ENCODE peak calls at places on chromosomes 6 and 20, in nine cellular contexts. E is pancreas; B is esophagus squamous epithelium; U is fibroblast of lung; D is fibroblast of pulmonary artery; Z is CD4-positive, CD25-positive, alpha-beta regulatory T cell; Y is effector memory CD4-positive, alpha-beta T cell; I is adrenal gland; G is Caco-2. K is an unnamed sample.

GRCh38 chr6:33082702-33083101 is 6.9 kb downstream of the HLA-DPB1 start:
- DNase-seq in E (no peak), B (no peak), U (peak; percentile 49), D (no peak), Z (no peak), Y (no peak), I (peak; percentile 80), G (peak; percentile 34), K (no peak)

GRCh38 chr20:47854687-47855212 is 69.5 kb upstream of the SULF2 start:
- DNase-seq in E (no peak), B (no peak), U (peak; percentile 43), D (peak; percentile 79), Z (no peak), Y (no peak), I (peak; percentile 42), G (peak; percentile 74), K (peak; percentile 39)

GRCh38 chr6:67792996-67793395 is 842.1 kb upstream of the ADGRB3 start:
- DNase-seq in E (no peak), B (no peak), U (no peak), D (no peak), Z (no peak), Y (no peak), I (no peak), G (no peak), K (no peak)

GRCh38 chr6:17741507-17741906 is 34.8 kb upstream of the NUP153 start:
- DNase-seq in E (no peak), B (no peak), U (no peak), D (no peak), Z (no peak), Y (no peak), I (no peak), G (no peak), K (no peak)

GRCh38 chr6:113433506-113433991 is 423.6 kb upstream of the MARCKS start:
- DNase-seq in E (peak; percentile 32), B (no peak), U (peak; percentile 92), D (peak; percentile 95), Z (no peak), Y (no peak), I (peak; percentile 79), G (peak; percentile 78), K (no peak)

GRCh38 chr20:58651823-58652605 is 931 bp downstream of the STX16 start:
- DNase-seq in E (peak; percentile 44), B (peak; percentile 37), U (peak; percentile 80), D (peak; percentile 78), Z (peak; percentile 82), Y (peak; percentile 51), I (peak; percentile 69), G (peak; percentile 55), K (peak; percentile 84)

GRCh38 chr6:14454467-14454763 is 336.8 kb downstream of the CD83 start:
- DNase-seq in E (no peak), B (no peak), U (no peak), D (no peak), Z (peak; percentile 7), Y (no peak), I (no peak), G (no peak), K (peak; percentile 71)

GRCh38 chr6:99589290-99589672 is 17.4 kb upstream of the PRDM13 start:
- DNase-seq in E (no peak), B (no peak), U (no peak), D (no peak), Z (no peak), Y (no peak), I (no peak), G (peak; percentile 18), K (no peak)

GRCh38 chr6:129490551-129491245 is 219.3 kb downstream of the ARHGAP18 start:
- DNase-seq in E (no peak), B (no peak), U (peak; percentile 96), D (peak; percentile 97), Z (peak; percentile 74), Y (peak; percentile 46), I (peak; percentile 58), G (no peak), K (peak; percentile 74)

GRCh38 chr6:145531032-145531431 is 204.3 kb downstream of the EPM2A start:
- DNase-seq in E (no peak), B (no peak), U (no peak), D (no peak), Z (no peak), Y (no peak), I (no peak), G (no peak), K (no peak)

GRCh38 chr6:133428299-133428698 is 187.1 kb downstream of the EYA4 start:
- DNase-seq in E (no peak), B (no peak), U (no peak), D (peak; percentile 56), Z (no peak), Y (no peak), I (no peak), G (no peak), K (no peak)

GRCh38 chr6:84766118-84766683 is 1.8 kb upstream of the TBX18 start:
- DNase-seq in E (no peak), B (no peak), U (no peak), D (peak; percentile 88), Z (no peak), Y (no peak), I (no peak), G (no peak), K (no peak)

GRCh38 chr20:50013976-50014375 is 31.2 kb downstream of the SNAI1 start:
- DNase-seq in E (no peak), B (no peak), U (no peak), D (no peak), Z (no peak), Y (no peak), I (no peak), G (no peak), K (no peak)

GRCh38 chr6:152050451-152051195 is 243.1 kb downstream of the ESR1 start:
- DNase-seq in E (no peak), B (no peak), U (no peak), D (no peak), Z (no peak), Y (no peak), I (no peak), G (no peak), K (no peak)

GRCh38 chr6:3957321-3957720 is 108.1 kb downstream of the FAM50B start:
- DNase-seq in E (no peak), B (no peak), U (no peak), D (no peak), Z (no peak), Y (no peak), I (no peak), G (no peak), K (no peak)

DNA sequence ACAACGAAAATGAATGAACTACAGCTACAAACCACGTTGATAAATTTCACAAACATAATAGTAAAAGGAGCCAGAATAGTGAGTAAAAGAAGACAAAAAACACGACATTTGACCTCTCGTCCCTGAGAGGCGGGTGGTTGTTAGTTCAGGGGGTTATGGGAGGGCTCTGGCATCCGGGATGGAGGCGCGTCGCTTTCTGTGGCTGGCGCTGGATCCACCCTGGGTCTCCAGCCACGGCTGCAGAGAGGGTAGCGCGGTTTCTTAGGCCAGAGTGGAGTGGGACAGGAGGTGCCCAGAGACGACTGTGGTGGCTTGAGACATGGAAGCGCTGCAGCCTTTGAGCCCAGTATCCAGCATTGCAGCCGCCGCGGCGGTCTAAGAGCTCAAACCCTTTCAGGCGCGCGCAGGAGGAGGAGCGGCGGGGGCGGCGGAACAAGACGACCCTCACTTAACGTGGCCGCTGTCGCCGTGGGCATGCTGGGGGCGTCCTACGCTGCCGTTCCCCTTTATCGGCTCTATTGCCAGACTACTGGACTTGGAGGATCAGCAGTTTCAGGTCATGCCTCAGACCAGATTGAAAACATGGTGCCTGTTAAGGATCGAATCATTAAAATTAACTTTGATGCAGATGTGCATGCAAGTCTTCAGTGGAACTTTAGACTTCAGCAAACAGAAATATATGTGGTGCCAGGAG is 3.7 kb upstream of the ZSCAN23 start:
- DNase-seq in E (no peak), B (no peak), U (peak; percentile 13), D (peak; percentile 3), Z (no peak), Y (no peak), I (no peak), G (no peak), K (no peak)
- H3K4me3 ChIP-seq in E (no peak overlapping the region), B (no peak overlapping the region), U (peak overlapping the region; percentile 67), D (peak overlapping the region; percentile 57), Z (peak overlapping the region; percentile 23), Y (no peak overlapping the region), I (peak overlapping the region; percentile 44), G (no peak overlapping the region), K (no peak overlapping the region)

DNA sequence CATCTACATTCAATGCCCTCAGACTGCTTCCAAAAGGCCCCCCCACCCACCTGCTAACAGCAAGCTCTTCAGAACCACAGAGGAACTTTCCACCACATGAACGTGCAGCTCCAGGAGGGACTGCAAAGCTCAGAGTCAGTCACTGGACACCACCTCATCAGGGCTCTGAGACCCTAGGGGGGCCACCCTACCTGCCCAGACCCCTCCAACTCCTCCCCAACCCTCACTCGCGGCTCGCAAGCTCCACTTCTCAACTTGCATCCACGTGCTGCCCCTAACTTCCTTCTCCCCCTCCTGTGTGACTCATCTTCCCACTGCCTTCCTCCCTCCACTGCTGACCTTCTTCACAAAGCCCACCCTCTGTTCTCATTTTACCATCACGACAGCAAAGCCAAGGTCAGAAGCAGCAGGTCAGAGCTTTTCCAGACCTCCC is 6.5 kb downstream of the MBOAT1 start:
- DNase-seq in E (no peak), B (no peak), U (no peak), D (no peak), Z (no peak), Y (no peak), I (peak; percentile 13), G (no peak), K (peak; percentile 55)
- H3K4me3 ChIP-seq in E (no peak overlapping the region), B (no peak overlapping the region), U (no peak overlapping the region), D (no peak overlapping the region), Z (peak overlapping the region; percentile 74), Y (peak overlapping the region; percentile 44), I (no peak overlapping the region), G (no peak overlapping the region), K (peak overlapping the region; percentile 50)

DNA sequence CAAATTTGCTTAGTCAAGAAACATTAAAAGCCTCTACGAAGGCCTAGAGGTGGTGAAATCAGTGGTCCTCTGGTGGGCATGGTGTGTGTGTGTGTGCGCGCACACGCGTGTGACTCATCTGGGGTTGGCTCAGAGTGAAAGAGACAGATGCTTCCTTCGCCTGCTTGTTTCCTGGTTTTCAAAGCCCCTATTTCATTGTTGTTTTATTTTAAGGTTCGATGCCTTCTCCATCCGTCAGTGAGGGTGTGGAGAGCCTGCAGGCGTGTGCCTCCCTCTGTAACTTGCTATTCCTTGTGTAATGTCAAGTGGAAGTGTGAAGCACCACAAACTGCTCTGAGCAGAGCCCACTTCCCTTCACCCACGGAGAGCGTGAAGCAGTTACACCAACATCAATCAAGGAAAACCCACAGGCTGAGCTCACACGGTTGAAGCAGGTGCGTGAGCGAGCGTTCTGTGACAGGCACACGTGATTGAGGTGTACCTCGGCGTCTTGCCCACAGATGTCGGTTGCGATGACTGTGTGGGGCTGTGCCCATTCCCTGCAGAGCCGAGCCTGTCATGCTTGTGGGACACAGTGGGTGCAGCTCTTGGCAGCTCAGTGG is 233.9 kb downstream of the PRL start:
- DNase-seq in E (no peak), B (no peak), U (no peak), D (no peak), Z (peak; percentile 14), Y (no peak), I (no peak), G (no peak), K (peak; percentile 97)
- H3K4me3 ChIP-seq in E (no peak overlapping the region), B (no peak overlapping the region), U (no peak overlapping the region), D (no peak overlapping the region), Z (peak overlapping the region; percentile 15), Y (no peak overlapping the region), I (no peak overlapping the region), G (no peak overlapping the region), K (no peak overlapping the region)

DNA sequence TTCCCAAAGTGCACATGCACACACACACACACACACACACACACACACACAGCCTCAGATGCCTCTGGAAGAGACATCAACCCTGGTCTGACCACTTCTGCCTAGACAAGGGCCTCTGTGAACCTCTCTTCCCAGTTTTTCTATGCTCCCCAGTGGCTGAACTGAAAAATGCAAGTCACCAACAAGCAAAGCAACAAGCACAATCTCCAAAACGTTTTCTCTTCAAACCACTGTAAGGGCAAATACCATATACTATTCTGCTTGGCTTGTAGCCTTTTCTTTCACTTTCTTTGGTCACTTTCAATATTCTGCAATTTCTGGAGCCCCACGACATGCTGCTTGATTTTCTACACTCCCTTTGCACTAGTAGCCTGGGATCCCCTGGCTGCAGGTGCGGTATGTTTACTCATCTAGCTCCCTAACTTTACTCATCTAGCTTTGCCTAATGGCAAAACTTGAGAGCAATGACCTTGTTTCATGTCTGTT is 121.4 kb upstream of the DST start:
- DNase-seq in E (no peak), B (no peak), U (peak; percentile 63), D (peak; percentile 64), Z (no peak), Y (no peak), I (peak; percentile 28), G (peak; percentile 60), K (no peak)
- H3K4me3 ChIP-seq in E (no peak overlapping the region), B (no peak overlapping the region), U (no peak overlapping the region), D (no peak overlapping the region), Z (no peak overlapping the region), Y (no peak overlapping the region), I (no peak overlapping the region), G (no peak overlapping the region), K (no peak overlapping the region)